ENCODE peak calls at places on chromosomes 6 and 20, in four cellular contexts. T is ascending aorta, D is neuronal stem cell, S is spleen. Y is an unnamed sample.

GRCh38 chr6:86937219-86938079 is at the start of gene HTR1E:
- DNase-seq in T (no peak), D (peak), S (no peak), Y (peak)

GRCh38 chr20:47070176-47070575 is 175.5 kb downstream of the EYA2 start:
- DNase-seq in T (no peak), D (no peak), S (no peak), Y (no peak)

GRCh38 chr6:150465610-150466009 is 96.8 kb downstream of the IYD start:
- DNase-seq in T (no peak), D (no peak), S (no peak), Y (no peak)

GRCh38 chr6:7060769-7061516 is 46.8 kb upstream of the RREB1 start:
- DNase-seq in T (no peak), D (no peak), S (no peak), Y (peak)

GRCh38 chr6:119526609-119527605 is 177.3 kb upstream of the MAN1A1 start:
- DNase-seq in T (no peak), D (no peak), S (no peak), Y (no peak)

GRCh38 chr6:56804996-56805395 is 149.9 kb upstream of the BEND6 start:
- DNase-seq in T (no peak), D (no peak), S (no peak), Y (no peak)

GRCh38 chr6:163288915-163289314 is 125.6 kb upstream of the QKI start:
- DNase-seq in T (no peak), D (no peak), S (no peak), Y (no peak)

GRCh38 chr6:25404693-25405169 is 125.6 kb downstream of the CARMIL1 start:
- DNase-seq in T (no peak), D (no peak), S (no peak), Y (no peak)

GRCh38 chr6:148927581-148927980 is 180.8 kb downstream of the UST start:
- DNase-seq in T (no peak), D (no peak), S (no peak), Y (no peak)
- H3K4me3 ChIP-seq in T (no peak), D (no peak), S (no peak), Y (no peak)

GRCh38 chr20:3680701-3681351 is 984 bp downstream of the ADAM33 start:
- DNase-seq in T (no peak), D (no peak), S (no peak), Y (no peak)
- H3K27ac ChIP-seq in T (peak), D (no peak), S (peak), Y (no peak)

DNA sequence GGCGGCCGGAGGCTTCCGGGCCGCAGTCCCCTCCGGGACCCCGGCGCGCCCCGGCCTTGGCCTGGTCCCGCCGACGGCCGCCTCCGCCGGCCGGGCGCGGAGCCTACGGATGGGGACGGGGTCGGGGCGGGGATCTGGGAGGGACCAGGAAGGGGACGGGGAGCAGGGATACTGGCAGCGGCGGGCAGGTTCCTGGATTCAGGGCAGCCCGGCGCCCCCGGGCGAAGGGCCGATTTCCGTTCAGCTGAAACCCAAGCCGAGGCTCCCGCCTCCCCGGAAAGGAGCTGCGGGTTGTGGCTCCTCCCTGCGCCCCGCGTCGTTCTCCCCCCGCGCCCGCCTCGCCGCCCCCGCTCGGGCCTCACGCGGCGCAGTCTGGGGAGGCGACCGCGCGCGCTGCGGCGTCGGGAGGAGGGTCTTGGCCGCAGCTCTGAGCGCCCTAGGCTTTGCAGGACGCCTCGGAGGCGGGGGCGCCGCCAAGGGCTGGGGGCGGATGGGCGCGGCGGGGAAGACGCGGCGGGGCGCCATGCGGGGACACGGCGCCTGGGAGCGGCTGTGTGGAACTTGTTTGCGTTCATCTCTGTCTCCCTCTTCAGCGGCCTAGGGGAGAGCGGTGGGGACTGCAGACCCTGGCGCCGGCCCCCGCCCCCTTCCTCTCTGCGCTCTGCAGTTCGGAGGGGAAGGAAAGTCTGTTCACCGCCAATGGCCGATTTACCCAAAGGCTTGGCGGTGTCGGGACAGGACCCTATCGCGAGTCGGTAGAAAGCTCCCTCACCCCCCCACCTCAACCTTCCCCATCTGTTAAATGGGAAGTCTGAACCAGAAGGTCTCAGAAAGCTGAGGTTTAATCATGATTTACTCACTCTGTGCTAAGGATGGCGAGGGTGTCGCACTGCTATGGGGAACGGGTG is 22.7 kb upstream of the TMEM181 start:
- DNase-seq in T (no peak), D (peak), S (no peak), Y (peak)
- H3K4me3 ChIP-seq in T (peak), D (peak), S (peak), Y (peak)

GRCh38 chr6:11231564-11232176 is 798 bp downstream of the NEDD9 start:
- DNase-seq in T (no peak), D (no peak), S (no peak), Y (no peak)
- H3K27ac ChIP-seq in T (peak), D (peak), S (peak), Y (peak)

DNA sequence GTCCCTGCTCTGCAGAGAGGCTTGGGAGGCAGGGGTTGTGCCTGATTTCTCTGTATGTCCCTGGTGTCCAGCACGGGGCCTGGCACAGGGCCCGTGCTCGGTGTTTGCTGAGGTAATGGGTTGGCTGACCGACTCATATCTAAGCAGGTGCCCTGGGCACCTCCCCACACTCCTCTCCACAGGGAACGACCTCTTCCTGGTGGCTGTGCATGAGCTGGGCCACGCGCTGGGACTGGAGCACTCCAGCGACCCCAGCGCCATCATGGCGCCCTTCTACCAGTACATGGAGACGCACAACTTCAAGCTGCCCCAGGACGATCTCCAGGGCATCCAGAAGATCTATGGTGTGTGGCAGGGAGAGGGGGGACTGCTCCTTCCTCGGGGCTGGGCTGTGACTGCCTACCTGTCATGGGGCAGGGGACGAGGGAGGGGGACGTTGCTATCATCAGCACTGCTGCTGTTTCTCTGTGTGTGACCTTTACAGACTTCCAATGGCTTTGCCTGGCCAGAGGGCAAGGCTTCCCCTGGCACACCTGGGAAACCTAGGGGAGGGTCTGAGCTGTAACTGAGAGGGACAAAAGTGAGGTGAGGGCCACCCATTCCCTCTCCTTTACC is 14.2 kb downstream of the MMP24OS start:
- DNase-seq in T (no peak), D (no peak), S (no peak), Y (peak)
- H3K4me3 ChIP-seq in T (peak), D (no peak), S (no peak), Y (no peak)

DNA sequence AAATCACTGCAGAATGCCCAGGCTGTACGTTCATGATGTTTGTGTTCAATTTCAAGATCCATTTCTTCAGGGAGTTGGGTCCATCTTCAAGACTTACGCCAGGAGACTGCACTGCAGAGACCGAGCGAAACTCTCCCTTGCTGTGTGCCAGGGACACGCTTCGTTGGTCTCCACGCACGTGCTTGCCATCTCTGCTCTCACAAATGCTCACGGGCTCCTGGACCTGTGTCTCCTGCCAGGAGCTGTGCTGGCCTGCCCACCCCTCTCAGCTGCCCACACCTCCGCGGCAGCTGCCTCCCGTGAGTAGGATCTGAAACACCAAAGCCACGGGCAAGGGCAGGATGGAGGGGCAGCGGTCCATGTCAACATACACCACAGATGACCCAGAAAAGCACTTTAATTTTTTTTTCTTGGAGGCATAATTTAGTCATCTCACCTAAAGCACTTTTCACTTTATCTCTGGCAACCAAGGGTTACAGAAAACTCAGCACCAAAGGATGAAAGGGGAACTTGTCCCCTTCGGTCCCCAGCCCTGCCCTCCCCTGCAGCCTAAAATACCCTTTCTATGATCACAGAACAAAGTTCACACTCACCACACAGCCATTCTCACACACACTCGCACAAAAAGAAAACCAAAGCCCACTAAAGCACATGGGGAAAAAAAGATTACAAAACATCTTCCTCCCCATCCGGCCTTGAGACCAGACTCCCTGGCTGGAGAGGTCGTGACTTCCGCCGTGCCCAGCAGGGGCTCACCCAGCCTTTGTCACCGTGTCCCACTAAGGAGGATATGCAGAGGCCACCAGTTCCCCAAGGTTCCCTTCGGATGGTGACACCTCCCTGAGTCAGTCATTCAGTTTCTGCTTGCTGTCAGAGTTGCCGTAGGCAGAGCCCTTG is 137.9 kb downstream of the AGPAT4 start:
- DNase-seq in T (no peak), D (no peak), S (no peak), Y (no peak)
- H3K27ac ChIP-seq in T (no peak), D (no peak), S (no peak), Y (no peak)

GRCh38 chr20:34110025-34111013 is 1.7 kb downstream of the EIF2S2 start:
- DNase-seq in T (no peak), D (no peak), S (no peak), Y (no peak)

GRCh38 chr20:34108616-34109174 is 3.3 kb downstream of the EIF2S2 start:
- DNase-seq in T (no peak), D (no peak), S (no peak), Y (no peak)

GRCh38 chr20:34111057-34111711 is 859 bp downstream of the EIF2S2 start:
- DNase-seq in T (no peak), D (no peak), S (peak), Y (peak)

GRCh38 chr20:34111712-34112599 is at the start of gene EIF2S2:
- DNase-seq in T (peak), D (peak), S (peak), Y (peak)

DNA sequence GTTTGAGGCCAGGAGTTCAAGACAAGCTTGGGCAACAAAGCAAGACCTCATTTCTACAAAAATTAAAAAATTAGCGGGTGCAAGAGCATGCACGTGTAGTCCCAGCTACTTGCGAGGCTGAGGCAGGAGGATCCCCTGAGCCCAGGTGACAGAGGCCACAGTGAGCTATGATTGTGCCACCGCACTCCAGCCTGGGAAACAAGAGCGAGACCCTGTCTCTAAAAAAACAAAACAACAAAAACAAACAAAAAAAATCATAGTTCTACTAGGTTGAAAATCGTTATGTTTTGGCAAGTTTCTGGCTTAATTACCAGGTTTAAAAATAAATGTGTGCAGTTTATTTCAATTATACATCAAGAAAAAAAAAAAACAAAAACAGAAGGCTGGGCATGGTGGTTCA is 2.6 kb downstream of the EIF2S2 start:
- DNase-seq in T (no peak), D (no peak), S (no peak), Y (no peak)
- H3K4me3 ChIP-seq in T (peak), D (no peak), S (peak), Y (no peak)

Y was measured in body of pancreas.